ENCODE peak calls at places on chromosomes 1 and 21, in nine cellular contexts. One of them, this sample, is unnamed.

GRCh38 chr1:85629532-85629920 is 49.0 kb downstream of the CCN1 start:
- DNase-seq in stomach: no peak
- DNase-seq in neural progenitor cell: no peak
- DNase-seq in astrocyte of the spinal cord: peak; percentile 44
- DNase-seq in CD8-positive, alpha-beta memory T cell: no peak
- DNase-seq in GM06990: no peak
- DNase-seq in pancreas: no peak
- DNase-seq in NT2/D1: no peak
- DNase-seq in mammary epithelial cell: no peak
- DNase-seq in this sample: no peak

GRCh38 chr1:150366416-150367296 is 2.7 kb downstream of the RPRD2 start:
- DNase-seq in pancreas: no peak
- DNase-seq in astrocyte of the spinal cord: peak; percentile 18
- DNase-seq in stomach: no peak
- DNase-seq in NT2/D1: no peak
- DNase-seq in neural progenitor cell: no peak
- DNase-seq in CD8-positive, alpha-beta memory T cell: no peak
- DNase-seq in mammary epithelial cell: peak; percentile 23
- DNase-seq in GM06990: peak; percentile 8
- DNase-seq in this sample: no peak

GRCh38 chr1:40450491-40451237 is 388 bp downstream of the ZFP69B start:
- DNase-seq in NT2/D1: no peak
- DNase-seq in pancreas: no peak
- DNase-seq in astrocyte of the spinal cord: peak; percentile 76
- DNase-seq in stomach: peak; percentile 31
- DNase-seq in GM06990: peak; percentile 84
- DNase-seq in neural progenitor cell: peak; percentile 22
- DNase-seq in mammary epithelial cell: peak; percentile 68
- DNase-seq in CD8-positive, alpha-beta memory T cell: peak; percentile 65
- DNase-seq in this sample: no peak

GRCh38 chr1:193662030-193662429 is 475.6 kb upstream of the B3GALT2 start:
- DNase-seq in stomach: no peak
- DNase-seq in pancreas: no peak
- DNase-seq in neural progenitor cell: no peak
- DNase-seq in CD8-positive, alpha-beta memory T cell: no peak
- DNase-seq in mammary epithelial cell: no peak
- DNase-seq in astrocyte of the spinal cord: no peak
- DNase-seq in GM06990: no peak
- DNase-seq in NT2/D1: no peak
- DNase-seq in this sample: no peak

GRCh38 chr1:3207217-3207848 is 138.3 kb downstream of the PRDM16 start:
- DNase-seq in pancreas: peak; percentile 65
- DNase-seq in mammary epithelial cell: no peak
- DNase-seq in neural progenitor cell: no peak
- DNase-seq in astrocyte of the spinal cord: no peak
- DNase-seq in stomach: no peak
- DNase-seq in GM06990: no peak
- DNase-seq in NT2/D1: no peak
- DNase-seq in CD8-positive, alpha-beta memory T cell: no peak
- DNase-seq in this sample: no peak

GRCh38 chr1:215001419-215002021 is 81.0 kb upstream of the KCNK2 start:
- DNase-seq in stomach: no peak
- DNase-seq in NT2/D1: no peak
- DNase-seq in neural progenitor cell: no peak
- DNase-seq in pancreas: no peak
- DNase-seq in GM06990: peak; percentile 43
- DNase-seq in mammary epithelial cell: peak; percentile 75
- DNase-seq in astrocyte of the spinal cord: no peak
- DNase-seq in CD8-positive, alpha-beta memory T cell: no peak
- DNase-seq in this sample: no peak

GRCh38 chr1:190679444-190679843 is 201.8 kb upstream of the BRINP3 start:
- DNase-seq in mammary epithelial cell: peak; percentile 19
- DNase-seq in NT2/D1: no peak
- DNase-seq in GM06990: no peak
- DNase-seq in pancreas: no peak
- DNase-seq in neural progenitor cell: no peak
- DNase-seq in astrocyte of the spinal cord: no peak
- DNase-seq in CD8-positive, alpha-beta memory T cell: no peak
- DNase-seq in stomach: no peak
- DNase-seq in this sample: no peak

GRCh38 chr1:33446590-33446989 is 15.7 kb upstream of the PHC2 start:
- DNase-seq in mammary epithelial cell: no peak
- DNase-seq in NT2/D1: no peak
- DNase-seq in astrocyte of the spinal cord: no peak
- DNase-seq in neural progenitor cell: no peak
- DNase-seq in CD8-positive, alpha-beta memory T cell: no peak
- DNase-seq in GM06990: no peak
- DNase-seq in stomach: no peak
- DNase-seq in pancreas: no peak
- DNase-seq in this sample: no peak

GRCh38 chr1:67146539-67146938 is 11.8 kb upstream of the C1orf141 start:
- DNase-seq in astrocyte of the spinal cord: no peak
- DNase-seq in CD8-positive, alpha-beta memory T cell: no peak
- DNase-seq in neural progenitor cell: no peak
- DNase-seq in stomach: no peak
- DNase-seq in pancreas: no peak
- DNase-seq in mammary epithelial cell: peak; percentile 68
- DNase-seq in GM06990: no peak
- DNase-seq in NT2/D1: no peak
- DNase-seq in this sample: no peak

DNA sequence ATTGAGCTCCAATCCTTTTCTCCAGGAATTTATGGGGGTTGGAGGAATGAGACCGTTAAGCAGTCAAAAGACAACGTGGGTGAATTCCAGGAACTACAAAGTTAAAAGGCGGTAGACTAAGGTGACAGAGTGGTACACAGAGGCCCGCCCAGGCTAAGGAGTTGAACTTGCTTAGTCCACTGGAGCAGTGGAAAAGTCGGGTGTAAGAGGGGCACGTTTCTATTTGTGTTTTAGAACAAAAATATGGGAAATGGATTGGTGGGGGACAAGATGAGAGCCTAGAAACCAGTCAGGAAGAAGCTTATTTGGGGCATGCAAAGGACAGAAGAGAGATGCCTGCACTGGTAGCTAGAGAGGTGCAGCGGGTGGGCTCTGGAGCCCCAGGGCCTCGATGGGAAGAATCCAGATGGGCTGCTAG is 1.2 kb upstream of the LIN9 start:
- DNase-seq in neural progenitor cell: no peak
- DNase-seq in NT2/D1: peak; percentile 11
- DNase-seq in pancreas: no peak
- DNase-seq in astrocyte of the spinal cord: no peak
- DNase-seq in stomach: no peak
- DNase-seq in GM06990: no peak
- DNase-seq in mammary epithelial cell: no peak
- DNase-seq in CD8-positive, alpha-beta memory T cell: no peak
- DNase-seq in this sample: no peak
- H3K4me3 ChIP-seq in neural progenitor cell: peak overlapping the region; percentile 100
- H3K4me3 ChIP-seq in NT2/D1: peak overlapping the region; percentile 97
- H3K4me3 ChIP-seq in pancreas: no peak overlapping the region
- H3K4me3 ChIP-seq in astrocyte of the spinal cord: no peak overlapping the region
- H3K4me3 ChIP-seq in stomach: peak overlapping the region; percentile 83
- H3K4me3 ChIP-seq in GM06990: no peak overlapping the region
- H3K4me3 ChIP-seq in mammary epithelial cell: peak overlapping the region; percentile 61
- H3K4me3 ChIP-seq in CD8-positive, alpha-beta memory T cell: no peak overlapping the region
- H3K4me3 ChIP-seq in this sample: no peak overlapping the region

DNA sequence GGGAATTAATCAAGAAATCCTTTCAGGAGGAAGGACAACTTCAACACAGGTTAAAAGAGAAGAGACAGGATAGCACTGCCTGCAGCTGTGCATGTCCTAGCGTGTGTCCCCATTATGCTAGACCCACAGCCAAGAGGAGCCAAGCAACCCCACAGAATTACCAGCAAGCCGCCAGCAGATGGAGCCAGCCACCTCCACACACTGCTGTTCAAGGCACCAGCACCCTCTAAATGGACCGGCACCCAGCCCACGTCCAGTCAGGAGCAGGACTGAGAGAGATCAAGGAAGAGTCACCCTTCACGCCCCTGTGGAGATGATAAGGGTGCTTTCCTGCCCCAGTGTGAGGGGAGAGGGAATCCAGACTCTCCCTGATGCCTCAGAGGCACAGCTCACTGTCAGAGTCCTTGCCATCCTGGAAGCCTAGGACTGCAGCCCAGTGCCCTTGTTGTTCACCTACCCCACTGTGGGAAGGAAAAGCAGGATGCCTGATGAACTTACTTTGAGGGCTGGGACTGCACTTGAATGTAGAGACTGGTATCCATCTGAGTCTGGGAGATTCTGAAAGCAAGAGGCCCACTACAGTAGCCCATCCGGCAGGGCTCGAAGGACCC is 37.1 kb upstream of the CTTNBP2NL start:
- DNase-seq in astrocyte of the spinal cord: peak; percentile 37
- DNase-seq in pancreas: peak; percentile 50
- DNase-seq in stomach: peak; percentile 64
- DNase-seq in GM06990: peak; percentile 8
- DNase-seq in NT2/D1: peak; percentile 52
- DNase-seq in neural progenitor cell: peak; percentile 65
- DNase-seq in mammary epithelial cell: peak; percentile 59
- DNase-seq in CD8-positive, alpha-beta memory T cell: no peak
- DNase-seq in this sample: no peak
- H3K4me3 ChIP-seq in astrocyte of the spinal cord: no peak overlapping the region
- H3K4me3 ChIP-seq in pancreas: no peak overlapping the region
- H3K4me3 ChIP-seq in stomach: peak overlapping the region; percentile 19
- H3K4me3 ChIP-seq in GM06990: no peak overlapping the region
- H3K4me3 ChIP-seq in NT2/D1: no peak overlapping the region
- H3K4me3 ChIP-seq in neural progenitor cell: no peak overlapping the region
- H3K4me3 ChIP-seq in mammary epithelial cell: no peak overlapping the region
- H3K4me3 ChIP-seq in CD8-positive, alpha-beta memory T cell: no peak overlapping the region
- H3K4me3 ChIP-seq in this sample: no peak overlapping the region

GRCh38 chr1:6207075-6207885 is 1.4 kb downstream of the RNF207 start:
- DNase-seq in astrocyte of the spinal cord: no peak
- DNase-seq in neural progenitor cell: no peak
- DNase-seq in mammary epithelial cell: no peak
- DNase-seq in CD8-positive, alpha-beta memory T cell: no peak
- DNase-seq in pancreas: no peak
- DNase-seq in stomach: no peak
- DNase-seq in NT2/D1: no peak
- DNase-seq in GM06990: no peak
- DNase-seq in this sample: no peak
- H3K4me3 ChIP-seq in astrocyte of the spinal cord: peak overlapping the region; percentile 0
- H3K4me3 ChIP-seq in neural progenitor cell: no peak overlapping the region
- H3K4me3 ChIP-seq in mammary epithelial cell: no peak overlapping the region
- H3K4me3 ChIP-seq in CD8-positive, alpha-beta memory T cell: no peak overlapping the region
- H3K4me3 ChIP-seq in pancreas: peak overlapping the region; percentile 59
- H3K4me3 ChIP-seq in stomach: peak overlapping the region; percentile 58
- H3K4me3 ChIP-seq in NT2/D1: no peak overlapping the region
- H3K4me3 ChIP-seq in GM06990: peak overlapping the region; percentile 87
- H3K4me3 ChIP-seq in this sample: no peak overlapping the region

GRCh38 chr21:16533692-16534407 is 804.1 kb downstream of the USP25 start:
- DNase-seq in pancreas: no peak
- DNase-seq in neural progenitor cell: no peak
- DNase-seq in stomach: no peak
- DNase-seq in CD8-positive, alpha-beta memory T cell: no peak
- DNase-seq in NT2/D1: no peak
- DNase-seq in GM06990: no peak
- DNase-seq in mammary epithelial cell: no peak
- DNase-seq in astrocyte of the spinal cord: no peak
- DNase-seq in this sample: no peak
- H3K4me3 ChIP-seq in pancreas: peak overlapping the region; percentile 32
- H3K4me3 ChIP-seq in neural progenitor cell: no peak overlapping the region
- H3K4me3 ChIP-seq in stomach: peak overlapping the region; percentile 32
- H3K4me3 ChIP-seq in CD8-positive, alpha-beta memory T cell: no peak overlapping the region
- H3K4me3 ChIP-seq in NT2/D1: no peak overlapping the region
- H3K4me3 ChIP-seq in GM06990: no peak overlapping the region
- H3K4me3 ChIP-seq in mammary epithelial cell: peak overlapping the region; percentile 85
- H3K4me3 ChIP-seq in astrocyte of the spinal cord: peak overlapping the region; percentile 37
- H3K4me3 ChIP-seq in this sample: no peak overlapping the region

GRCh38 chr21:28602581-28602980 is 390.1 kb downstream of the LTN1 start:
- DNase-seq in GM06990: no peak
- DNase-seq in mammary epithelial cell: no peak
- DNase-seq in pancreas: no peak
- DNase-seq in CD8-positive, alpha-beta memory T cell: no peak
- DNase-seq in stomach: no peak
- DNase-seq in neural progenitor cell: no peak
- DNase-seq in NT2/D1: no peak
- DNase-seq in astrocyte of the spinal cord: no peak
- DNase-seq in this sample: no peak

GRCh38 chr21:28592205-28592845 is 400.4 kb downstream of the LTN1 start:
- DNase-seq in stomach: no peak
- DNase-seq in neural progenitor cell: no peak
- DNase-seq in NT2/D1: no peak
- DNase-seq in mammary epithelial cell: no peak
- DNase-seq in CD8-positive, alpha-beta memory T cell: no peak
- DNase-seq in GM06990: no peak
- DNase-seq in pancreas: no peak
- DNase-seq in astrocyte of the spinal cord: no peak
- DNase-seq in this sample: no peak

GRCh38 chr21:28601708-28602107 is 391.0 kb downstream of the LTN1 start:
- DNase-seq in mammary epithelial cell: peak; percentile 12
- DNase-seq in GM06990: no peak
- DNase-seq in neural progenitor cell: no peak
- DNase-seq in NT2/D1: no peak
- DNase-seq in CD8-positive, alpha-beta memory T cell: no peak
- DNase-seq in pancreas: no peak
- DNase-seq in astrocyte of the spinal cord: no peak
- DNase-seq in stomach: no peak
- DNase-seq in this sample: no peak

GRCh38 chr21:28598214-28598613 is 394.5 kb downstream of the LTN1 start:
- DNase-seq in NT2/D1: no peak
- DNase-seq in CD8-positive, alpha-beta memory T cell: no peak
- DNase-seq in stomach: no peak
- DNase-seq in neural progenitor cell: no peak
- DNase-seq in GM06990: no peak
- DNase-seq in astrocyte of the spinal cord: no peak
- DNase-seq in mammary epithelial cell: no peak
- DNase-seq in pancreas: no peak
- DNase-seq in this sample: no peak
- H3K4me3 ChIP-seq in NT2/D1: no peak overlapping the region
- H3K4me3 ChIP-seq in CD8-positive, alpha-beta memory T cell: no peak overlapping the region
- H3K4me3 ChIP-seq in stomach: no peak overlapping the region
- H3K4me3 ChIP-seq in neural progenitor cell: no peak overlapping the region
- H3K4me3 ChIP-seq in GM06990: no peak overlapping the region
- H3K4me3 ChIP-seq in astrocyte of the spinal cord: no peak overlapping the region
- H3K4me3 ChIP-seq in mammary epithelial cell: no peak overlapping the region
- H3K4me3 ChIP-seq in pancreas: no peak overlapping the region
- H3K4me3 ChIP-seq in this sample: no peak overlapping the region

GRCh38 chr1:162070825-162071224 is 1.3 kb downstream of the NOS1AP start:
- DNase-seq in GM06990: no peak
- DNase-seq in stomach: no peak
- DNase-seq in mammary epithelial cell: peak; percentile 2
- DNase-seq in astrocyte of the spinal cord: no peak
- DNase-seq in neural progenitor cell: peak; percentile 50
- DNase-seq in pancreas: peak; percentile 18
- DNase-seq in NT2/D1: no peak
- DNase-seq in CD8-positive, alpha-beta memory T cell: no peak
- DNase-seq in this sample: no peak
- H3K4me3 ChIP-seq in GM06990: no peak overlapping the region
- H3K4me3 ChIP-seq in stomach: peak overlapping the region; percentile 75
- H3K4me3 ChIP-seq in mammary epithelial cell: peak overlapping the region; percentile 26
- H3K4me3 ChIP-seq in astrocyte of the spinal cord: peak overlapping the region; percentile 50
- H3K4me3 ChIP-seq in neural progenitor cell: peak overlapping the region; percentile 66
- H3K4me3 ChIP-seq in pancreas: peak overlapping the region; percentile 76
- H3K4me3 ChIP-seq in NT2/D1: peak overlapping the region; percentile 88
- H3K4me3 ChIP-seq in CD8-positive, alpha-beta memory T cell: no peak overlapping the region
- H3K4me3 ChIP-seq in this sample: no peak overlapping the region

GRCh38 chr1:54121482-54122130 is 31.2 kb downstream of the CDCP2 start:
- DNase-seq in GM06990: peak; percentile 37
- DNase-seq in neural progenitor cell: peak; percentile 90
- DNase-seq in astrocyte of the spinal cord: peak; percentile 78
- DNase-seq in stomach: peak; percentile 84
- DNase-seq in pancreas: peak; percentile 80
- DNase-seq in CD8-positive, alpha-beta memory T cell: peak; percentile 50
- DNase-seq in mammary epithelial cell: peak; percentile 44
- DNase-seq in NT2/D1: peak; percentile 66
- DNase-seq in this sample: peak; percentile 25
- H3K4me3 ChIP-seq in GM06990: no peak overlapping the region
- H3K4me3 ChIP-seq in neural progenitor cell: peak overlapping the region; percentile 36
- H3K4me3 ChIP-seq in astrocyte of the spinal cord: peak overlapping the region; percentile 10
- H3K4me3 ChIP-seq in stomach: peak overlapping the region; percentile 30
- H3K4me3 ChIP-seq in pancreas: peak overlapping the region; percentile 10
- H3K4me3 ChIP-seq in CD8-positive, alpha-beta memory T cell: no peak overlapping the region
- H3K4me3 ChIP-seq in mammary epithelial cell: no peak overlapping the region
- H3K4me3 ChIP-seq in NT2/D1: peak overlapping the region; percentile 26
- H3K4me3 ChIP-seq in this sample: peak overlapping the region; percentile 25